ENCODE peak calls at places on chromosomes 2 and 18, in nine cellular contexts. H, G, A, O, J, N, Q, Z and B are unnamed samples.

GRCh38 chr2:138090330-138090729 is 126.1 kb downstream of the HNMT start:
- DNase-seq in H (no peak), G (no peak), A (no peak), O (peak; percentile 21), J (peak; percentile 44), N (no peak), Q (no peak), Z (peak; percentile 42), B (no peak)

GRCh38 chr2:197498937-197499593 is 575 bp downstream of the HSPD1 start:
- DNase-seq in H (no peak), G (peak; percentile 45), A (peak; percentile 61), O (peak; percentile 84), J (peak; percentile 37), N (peak; percentile 21), Q (peak; percentile 28), Z (peak; percentile 20), B (peak; percentile 54)

GRCh38 chr2:72935611-72935957 is 18.3 kb downstream of the EMX1 start:
- DNase-seq in H (no peak), G (no peak), A (no peak), O (no peak), J (no peak), N (no peak), Q (no peak), Z (no peak), B (no peak)

GRCh38 chr18:63216911-63217311 is 102.7 kb downstream of the BCL2 start:
- DNase-seq in H (no peak), G (no peak), A (no peak), O (no peak), J (no peak), N (peak; percentile 40), Q (peak; percentile 31), Z (no peak), B (no peak)

GRCh38 chr2:1538663-1539062 is 125.4 kb downstream of the TPO start:
- DNase-seq in H (no peak), G (no peak), A (no peak), O (peak; percentile 45), J (peak; percentile 52), N (no peak), Q (peak; percentile 8), Z (peak; percentile 5), B (no peak)

GRCh38 chr18:50158866-50159653 is 35.9 kb downstream of the MYO5B start:
- DNase-seq in H (no peak), G (no peak), A (no peak), O (peak; percentile 67), J (no peak), N (no peak), Q (no peak), Z (no peak), B (no peak)

GRCh38 chr2:69601179-69601612 is 42.3 kb downstream of the AAK1 start:
- DNase-seq in H (peak; percentile 45), G (no peak), A (no peak), O (peak; percentile 75), J (peak; percentile 84), N (no peak), Q (no peak), Z (no peak), B (no peak)

GRCh38 chr18:79680100-79680879 is 687 bp downstream of the CTDP1 start:
- DNase-seq in H (no peak), G (no peak), A (peak; percentile 63), O (peak; percentile 78), J (no peak), N (peak; percentile 47), Q (peak; percentile 49), Z (peak; percentile 33), B (peak; percentile 81)

GRCh38 chr18:27967938-27968803 is 208.8 kb downstream of the CDH2 start:
- DNase-seq in H (no peak), G (no peak), A (no peak), O (no peak), J (no peak), N (no peak), Q (no peak), Z (no peak), B (no peak)

GRCh38 chr2:46656640-46657039 is 177.3 kb downstream of the TMEM247 start:
- DNase-seq in H (no peak), G (no peak), A (no peak), O (no peak), J (no peak), N (no peak), Q (no peak), Z (no peak), B (no peak)

GRCh38 chr2:223203971-223204370 is 152.0 kb downstream of the KCNE4 start:
- DNase-seq in H (no peak), G (no peak), A (no peak), O (no peak), J (peak; percentile 19), N (no peak), Q (no peak), Z (no peak), B (no peak)

GRCh38 chr18:23689031-23689615 is at the start of gene LAMA3:
- DNase-seq in H (peak; percentile 49), G (peak; percentile 19), A (peak; percentile 28), O (peak; percentile 86), J (peak; percentile 40), N (peak; percentile 18), Q (peak; percentile 5), Z (no peak), B (no peak)

GRCh38 chr18:68560128-68560527 is 154.8 kb downstream of the TMX3 start:
- DNase-seq in H (no peak), G (no peak), A (no peak), O (no peak), J (no peak), N (no peak), Q (no peak), Z (no peak), B (no peak)